ENCODE peak calls at places on chromosomes 12 and 14, in four cellular contexts. Y is GM12878, H is H1, K is HepG2. U is an unnamed sample.
A peak's percentile ranks its signal among the peaks of the same experiment; 100 is the strongest.

GRCh38 chr12:122275459-122275858 is 9.2 kb upstream of the VPS33A start:
- DNase-seq in Y (no peak), H (no peak), K (no peak), U (no peak)

GRCh38 chr14:69519253-69519661 is 34.7 kb downstream of the PLEKHD1 start:
- DNase-seq in Y (no peak), H (no peak), K (no peak), U (no peak)

GRCh38 chr14:99479903-99480855 is 480 bp downstream of the SETD3 start:
- DNase-seq in Y (no peak), H (no peak), K (peak; percentile 16), U (no peak)

GRCh38 chr14:24232645-24233537 is at the start of gene GMPR2:
- DNase-seq in Y (no peak), H (no peak), K (no peak), U (no peak)

GRCh38 chr14:98208943-98209342 is 1063.1 kb downstream of the BCL11B start:
- DNase-seq in Y (no peak), H (no peak), K (no peak), U (no peak)

GRCh38 chr14:33737446-33737845 is 213.4 kb downstream of the EGLN3 start:
- DNase-seq in Y (no peak), H (no peak), K (no peak), U (no peak)

GRCh38 chr14:100605706-100606686 is 18.8 kb upstream of the BEGAIN start:
- DNase-seq in Y (no peak), H (no peak), K (no peak), U (no peak)

GRCh38 chr14:72907886-72908285 is 14.0 kb upstream of the DPF3 start:
- DNase-seq in Y (no peak), H (no peak), K (no peak), U (no peak)

GRCh38 chr14:72925171-72925759 is 999 bp upstream of the DCAF4 start:
- DNase-seq in Y (no peak), H (no peak), K (peak; percentile 15), U (no peak)

GRCh38 chr14:61466249-61466904 is 145.0 kb downstream of the PRKCH start:
- DNase-seq in Y (no peak), H (peak; percentile 74), K (peak; percentile 69), U (peak; percentile 32)

GRCh38 chr12:16076553-16076952 is 165.4 kb downstream of the DERA start:
- DNase-seq in Y (no peak), H (no peak), K (peak; percentile 44), U (peak; percentile 63)

GRCh38 chr12:95622879-95623278 is 71.6 kb upstream of the USP44 start:
- DNase-seq in Y (no peak), H (no peak), K (no peak), U (no peak)

GRCh38 chr12:40327506-40327905 is 102.7 kb downstream of the LRRK2 start:
- DNase-seq in Y (no peak), H (no peak), K (no peak), U (no peak)

GRCh38 chr12:40330180-40330579 is 105.4 kb downstream of the LRRK2 start:
- DNase-seq in Y (no peak), H (no peak), K (no peak), U (no peak)

GRCh38 chr12:40325349-40325960 is 100.7 kb downstream of the LRRK2 start:
- DNase-seq in Y (no peak), H (no peak), K (peak; percentile 41), U (peak; percentile 32)
- TF ChIP-seq ZNF274 in Y (no peak), H (no peak), K (no peak), U (no peak)

DNA sequence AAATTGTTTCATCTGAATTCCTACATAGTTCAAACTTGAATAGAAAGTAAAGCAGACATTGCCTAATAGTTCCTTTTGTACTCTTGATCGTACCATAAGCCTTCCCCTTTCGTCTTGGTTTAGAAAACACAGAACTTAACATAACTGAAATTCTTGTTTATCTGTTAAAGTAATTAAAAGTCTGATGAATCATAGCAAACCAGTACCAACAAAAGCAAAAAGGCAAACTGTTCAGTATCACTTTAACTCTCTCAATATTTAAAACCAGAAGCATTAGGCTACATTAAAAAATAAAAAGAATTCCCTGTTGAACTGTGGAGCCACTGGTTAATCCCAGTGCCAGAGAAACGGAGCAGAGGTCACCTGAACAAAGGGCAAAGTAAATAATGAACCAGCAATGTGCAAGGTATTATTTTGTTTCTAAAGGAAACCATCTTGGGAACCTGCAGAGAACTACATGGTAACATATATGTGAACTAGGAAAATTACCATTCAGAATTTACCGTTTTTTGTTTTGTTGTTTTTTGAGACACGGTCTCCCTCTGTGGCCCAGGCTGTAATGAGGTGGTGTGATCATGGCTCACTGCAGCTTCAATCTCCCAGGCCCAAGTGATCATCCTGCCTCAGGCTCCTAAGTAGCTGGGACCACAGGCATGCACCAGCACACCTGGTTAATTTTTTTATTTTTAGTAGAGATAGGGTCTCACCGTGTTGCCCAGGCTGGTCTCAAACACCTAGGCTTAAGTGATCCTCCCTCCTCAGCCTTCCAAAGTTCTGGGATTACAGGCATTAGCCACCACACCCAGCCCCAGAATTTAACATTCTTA is 17.1 kb upstream of the HIGD1C start:
- DNase-seq in Y (no peak), H (no peak), K (peak; percentile 57), U (no peak)
- TF ChIP-seq SUZ12 in Y (no peak), H (no peak), K (no peak), U (no peak)

GRCh38 chr12:127820846-127821245 is 446.1 kb upstream of the TMEM132C start:
- DNase-seq in Y (no peak), H (no peak), K (no peak), U (no peak)

GRCh38 chr12:127819066-127819465 is 447.9 kb upstream of the TMEM132C start:
- DNase-seq in Y (no peak), H (no peak), K (no peak), U (no peak)

GRCh38 chr12:127823801-127824200 is 443.2 kb upstream of the TMEM132C start:
- DNase-seq in Y (no peak), H (no peak), K (no peak), U (no peak)

GRCh38 chr12:127822743-127823433 is 444.1 kb upstream of the TMEM132C start:
- DNase-seq in Y (no peak), H (no peak), K (no peak), U (no peak)
- TF ChIP-seq YY1 in Y (no peak), H (no peak), K (no peak), U (no peak)

DNA sequence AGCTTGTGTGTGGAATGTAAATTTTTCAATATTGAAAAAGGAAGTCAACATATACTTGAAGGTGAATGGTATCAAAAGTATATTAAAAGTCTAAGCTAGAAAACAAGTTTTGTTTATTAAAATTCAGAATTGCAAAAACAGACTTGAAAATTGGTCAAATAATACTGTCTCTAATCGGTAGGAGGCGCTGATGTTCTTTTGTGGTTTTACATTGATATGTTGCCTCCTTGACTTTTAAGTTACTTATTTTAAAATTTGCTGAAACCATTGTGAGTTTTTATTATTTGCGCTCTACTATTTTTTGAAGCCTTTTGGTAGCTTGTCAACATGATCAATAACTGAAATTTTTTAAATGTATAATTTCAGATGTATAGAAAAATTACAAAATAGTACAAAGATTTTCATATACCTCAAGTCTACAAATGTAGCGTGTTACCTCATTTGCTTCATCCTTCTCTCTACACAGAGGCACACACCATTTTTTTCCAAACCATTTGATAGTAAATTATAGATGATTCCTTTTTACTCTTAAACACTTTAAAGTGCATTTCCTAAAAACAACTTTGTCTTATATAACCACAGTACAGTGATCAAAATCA is 6.9 kb downstream of the RTRAF start:
- DNase-seq in Y (no peak), H (no peak), K (no peak), U (no peak)
- TF ChIP-seq ZNF274 in Y (no peak), H (no peak), K (no peak), U (no peak)

GRCh38 chr14:62592877-62593276 is 452.4 kb downstream of the KCNH5 start:
- DNase-seq in Y (no peak), H (no peak), K (no peak), U (no peak)
- TF ChIP-seq SUZ12 in Y (no peak), H (no peak), K (no peak), U (no peak)

GRCh38 chr12:132955933-132956725 is at the start of gene ZNF605:
- DNase-seq in Y (peak; percentile 37), H (peak; percentile 93), K (peak; percentile 79), U (peak; percentile 87)

GRCh38 chr12:132953771-132954170 is 2.3 kb downstream of the ZNF605 start:
- DNase-seq in Y (no peak), H (no peak), K (no peak), U (no peak)

GRCh38 chr12:132953163-132953425 is 3.0 kb downstream of the ZNF605 start:
- DNase-seq in Y (no peak), H (no peak), K (no peak), U (no peak)

GRCh38 chr12:132954471-132955048 is 1.5 kb downstream of the ZNF605 start:
- DNase-seq in Y (no peak), H (no peak), K (no peak), U (no peak)

DNA sequence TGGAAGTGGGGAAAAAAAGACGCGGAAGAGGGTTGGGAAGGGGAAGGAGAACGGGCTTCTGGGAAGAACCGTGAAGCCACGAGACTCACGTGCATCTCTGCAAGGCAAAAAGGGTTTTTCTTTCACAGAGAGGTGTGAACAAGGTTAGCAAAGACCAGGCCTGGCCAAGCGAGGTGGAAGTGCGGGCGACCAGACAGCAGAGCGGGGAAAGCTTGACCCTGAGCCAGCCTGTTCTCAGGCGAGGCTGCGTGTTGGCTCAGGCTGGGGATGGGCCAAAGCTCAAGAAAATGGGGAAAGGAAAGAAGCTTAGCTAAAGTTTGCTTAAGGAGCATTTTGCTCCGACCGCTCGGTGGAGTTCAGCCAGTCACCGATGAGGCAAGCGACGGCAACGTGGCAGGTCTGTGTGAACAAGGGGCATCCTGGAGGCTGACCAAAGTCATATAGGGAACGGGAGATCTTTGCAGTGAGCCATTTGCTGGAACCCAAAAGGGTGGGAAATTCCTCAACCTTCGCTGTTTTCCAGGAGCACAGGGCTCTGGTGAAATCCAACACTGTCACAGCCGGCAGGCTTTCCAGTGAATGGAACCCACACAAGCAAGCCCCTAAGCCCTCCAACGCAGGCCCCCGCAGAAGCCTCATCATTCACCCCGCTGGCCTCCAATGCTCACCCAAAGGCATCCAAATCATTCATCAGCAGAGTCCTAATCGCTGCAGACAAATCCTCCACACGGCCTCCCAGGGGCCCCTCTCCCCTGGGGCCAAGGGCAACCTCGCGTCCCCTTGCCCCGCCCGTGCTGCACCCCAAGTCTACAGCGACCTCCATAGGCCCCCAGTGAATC is 793 bp downstream of the ZNF605 start:
- DNase-seq in Y (no peak), H (peak; percentile 66), K (peak; percentile 61), U (no peak)
- TF ChIP-seq YY1 in Y (no peak), H (no peak), K (no peak), U (no peak)